ENCODE peak calls at places on chromosome 18, in seven cellular contexts. One of them, this sample, is unnamed.

GRCh38 chr18:41391616-41392610 is 563.1 kb upstream of the PIK3C3 start:
- DNase-seq in astrocyte: peak; percentile 60
- DNase-seq in K562: no peak
- DNase-seq in DND-41: no peak
- DNase-seq in mammary epithelial cell: peak; percentile 34
- DNase-seq in GM23338: peak; percentile 91
- DNase-seq in neural progenitor cell: peak; percentile 85
- DNase-seq in this sample: peak; percentile 90

GRCh38 chr18:69858897-69859296 is 88.8 kb downstream of the CD226 start:
- DNase-seq in astrocyte: no peak
- DNase-seq in K562: no peak
- DNase-seq in DND-41: no peak
- DNase-seq in mammary epithelial cell: no peak
- DNase-seq in GM23338: no peak
- DNase-seq in neural progenitor cell: no peak
- DNase-seq in this sample: no peak

GRCh38 chr18:44742741-44743311 is 62.1 kb downstream of the SETBP1 start:
- DNase-seq in astrocyte: peak; percentile 76
- DNase-seq in K562: no peak
- DNase-seq in DND-41: no peak
- DNase-seq in mammary epithelial cell: no peak
- DNase-seq in GM23338: peak; percentile 5
- DNase-seq in neural progenitor cell: peak; percentile 31
- DNase-seq in this sample: no peak

GRCh38 chr18:31497711-31498449 is at the start of gene DSG2:
- DNase-seq in astrocyte: peak; percentile 31
- DNase-seq in K562: peak; percentile 88
- DNase-seq in DND-41: no peak
- DNase-seq in mammary epithelial cell: peak; percentile 87
- DNase-seq in GM23338: peak; percentile 90
- DNase-seq in neural progenitor cell: peak; percentile 85
- DNase-seq in this sample: no peak

GRCh38 chr18:45837283-45838070 is 12.0 kb downstream of the SIGLEC15 start:
- DNase-seq in astrocyte: peak; percentile 36
- DNase-seq in K562: no peak
- DNase-seq in DND-41: no peak
- DNase-seq in mammary epithelial cell: no peak
- DNase-seq in GM23338: peak; percentile 89
- DNase-seq in neural progenitor cell: peak; percentile 88
- DNase-seq in this sample: no peak

GRCh38 chr18:27276479-27276878 is 91.4 kb upstream of the CHST9 start:
- DNase-seq in astrocyte: no peak
- DNase-seq in K562: no peak
- DNase-seq in DND-41: no peak
- DNase-seq in mammary epithelial cell: no peak
- DNase-seq in GM23338: no peak
- DNase-seq in neural progenitor cell: no peak
- DNase-seq in this sample: no peak

GRCh38 chr18:23743733-23744333 is 54.6 kb downstream of the LAMA3 start:
- DNase-seq in astrocyte: no peak
- DNase-seq in K562: no peak
- DNase-seq in DND-41: no peak
- DNase-seq in mammary epithelial cell: no peak
- DNase-seq in GM23338: no peak
- DNase-seq in neural progenitor cell: no peak
- DNase-seq in this sample: no peak

GRCh38 chr18:5467666-5468065 is 76.1 kb downstream of the EPB41L3 start:
- DNase-seq in astrocyte: no peak
- DNase-seq in K562: no peak
- DNase-seq in DND-41: no peak
- DNase-seq in mammary epithelial cell: no peak
- DNase-seq in GM23338: no peak
- DNase-seq in neural progenitor cell: no peak
- DNase-seq in this sample: no peak

GRCh38 chr18:3062798-3063563 is 50.0 kb upstream of the LPIN2 start:
- DNase-seq in astrocyte: no peak
- DNase-seq in K562: peak; percentile 45
- DNase-seq in DND-41: peak; percentile 78
- DNase-seq in mammary epithelial cell: peak; percentile 21
- DNase-seq in GM23338: peak; percentile 82
- DNase-seq in neural progenitor cell: peak; percentile 79
- DNase-seq in this sample: peak; percentile 79

GRCh38 chr18:49519041-49519971 is 32.3 kb upstream of the C18orf32 start:
- DNase-seq in astrocyte: no peak
- DNase-seq in K562: no peak
- DNase-seq in DND-41: no peak
- DNase-seq in mammary epithelial cell: no peak
- DNase-seq in GM23338: no peak
- DNase-seq in neural progenitor cell: peak; percentile 60
- DNase-seq in this sample: no peak

GRCh38 chr18:42414756-42415454 is 459.9 kb downstream of the PIK3C3 start:
- DNase-seq in astrocyte: peak; percentile 97
- DNase-seq in K562: no peak
- DNase-seq in DND-41: no peak
- DNase-seq in mammary epithelial cell: peak; percentile 79
- DNase-seq in GM23338: no peak
- DNase-seq in neural progenitor cell: no peak
- DNase-seq in this sample: no peak

GRCh38 chr18:48802543-48803428 is 148.0 kb downstream of the SMAD7 start:
- DNase-seq in astrocyte: no peak
- DNase-seq in K562: no peak
- DNase-seq in DND-41: no peak
- DNase-seq in mammary epithelial cell: no peak
- DNase-seq in GM23338: no peak
- DNase-seq in neural progenitor cell: peak; percentile 30
- DNase-seq in this sample: no peak

GRCh38 chr18:58290059-58290747 is 246.2 kb downstream of the NEDD4L start:
- DNase-seq in astrocyte: peak; percentile 73
- DNase-seq in K562: no peak
- DNase-seq in DND-41: no peak
- DNase-seq in mammary epithelial cell: no peak
- DNase-seq in GM23338: no peak
- DNase-seq in neural progenitor cell: no peak
- DNase-seq in this sample: no peak

GRCh38 chr18:48826271-48826670 is 124.5 kb downstream of the SMAD7 start:
- DNase-seq in astrocyte: no peak
- DNase-seq in K562: no peak
- DNase-seq in DND-41: no peak
- DNase-seq in mammary epithelial cell: no peak
- DNase-seq in GM23338: no peak
- DNase-seq in neural progenitor cell: no peak
- DNase-seq in this sample: no peak

DNA sequence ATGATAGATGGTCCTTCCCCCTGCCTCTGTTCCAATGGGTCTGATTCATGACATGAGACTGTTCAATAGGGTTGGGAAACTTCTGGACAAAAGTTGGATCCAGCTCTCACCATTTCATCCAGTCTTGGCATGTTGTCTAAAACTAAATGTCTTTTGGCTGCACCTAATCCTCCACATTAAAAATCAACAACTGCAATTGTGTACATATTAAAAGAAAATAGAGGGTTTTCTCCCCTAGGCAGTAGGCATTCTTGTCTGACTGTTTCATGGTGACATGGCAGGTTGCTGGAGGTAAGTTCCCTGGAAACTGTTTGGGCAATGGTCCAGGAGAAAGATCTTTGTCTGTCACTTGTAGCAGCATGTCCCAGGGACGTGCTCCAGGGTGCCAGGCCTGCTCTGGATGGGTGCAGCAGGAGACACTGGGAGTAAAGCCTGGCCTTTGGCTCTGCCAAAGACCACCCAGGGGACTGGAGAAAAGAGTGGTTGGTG is 135.8 kb downstream of the TCF4 start:
- DNase-seq in astrocyte: peak; percentile 35
- DNase-seq in K562: no peak
- DNase-seq in DND-41: no peak
- DNase-seq in mammary epithelial cell: peak; percentile 71
- DNase-seq in GM23338: no peak
- DNase-seq in neural progenitor cell: no peak
- DNase-seq in this sample: no peak
- H3K79me2 ChIP-seq in astrocyte: peaks cover 78% of the 10 kb centered on the region
- H3K79me2 ChIP-seq in K562: no peaks in the 10 kb centered on the region
- H3K79me2 ChIP-seq in DND-41: no peaks in the 10 kb centered on the region
- H3K79me2 ChIP-seq in mammary epithelial cell: no peaks in the 10 kb centered on the region
- H3K79me2 ChIP-seq in GM23338: peaks cover 93% of the 10 kb centered on the region
- H3K79me2 ChIP-seq in neural progenitor cell: peaks cover 100% of the 10 kb centered on the region
- H3K79me2 ChIP-seq in this sample: peaks cover 70% of the 10 kb centered on the region

GRCh38 chr18:35050004-35050623 is 8.9 kb downstream of the MAPRE2 start:
- DNase-seq in astrocyte: no peak
- DNase-seq in K562: no peak
- DNase-seq in DND-41: no peak
- DNase-seq in mammary epithelial cell: no peak
- DNase-seq in GM23338: no peak
- DNase-seq in neural progenitor cell: no peak
- DNase-seq in this sample: no peak
- H3K4me3 ChIP-seq in astrocyte: no peak overlapping the region
- H3K4me3 ChIP-seq in K562: no peak overlapping the region
- H3K4me3 ChIP-seq in DND-41: no peak overlapping the region
- H3K4me3 ChIP-seq in mammary epithelial cell: no peak overlapping the region
- H3K4me3 ChIP-seq in GM23338: no peak overlapping the region
- H3K4me3 ChIP-seq in neural progenitor cell: no peak overlapping the region
- H3K4me3 ChIP-seq in this sample: peak overlapping the region; percentile 26

GRCh38 chr18:75047240-75047639 is 161.7 kb downstream of the PTGR3 start:
- DNase-seq in astrocyte: no peak
- DNase-seq in K562: no peak
- DNase-seq in DND-41: no peak
- DNase-seq in mammary epithelial cell: no peak
- DNase-seq in GM23338: no peak
- DNase-seq in neural progenitor cell: no peak
- DNase-seq in this sample: no peak
- H3K79me2 ChIP-seq in astrocyte: no peaks in the 10 kb centered on the region
- H3K79me2 ChIP-seq in K562: no peaks in the 10 kb centered on the region
- H3K79me2 ChIP-seq in DND-41: no peaks in the 10 kb centered on the region
- H3K79me2 ChIP-seq in mammary epithelial cell: no peaks in the 10 kb centered on the region
- H3K79me2 ChIP-seq in GM23338: no peaks in the 10 kb centered on the region
- H3K79me2 ChIP-seq in neural progenitor cell: no peaks in the 10 kb centered on the region
- H3K79me2 ChIP-seq in this sample: no peaks in the 10 kb centered on the region

GRCh38 chr18:76567835-76568445 is 72.9 kb upstream of the ZNF516 start:
- DNase-seq in astrocyte: no peak
- DNase-seq in K562: no peak
- DNase-seq in DND-41: no peak
- DNase-seq in mammary epithelial cell: no peak
- DNase-seq in GM23338: no peak
- DNase-seq in neural progenitor cell: no peak
- DNase-seq in this sample: no peak

GRCh38 chr18:76564636-76565237 is 69.7 kb upstream of the ZNF516 start:
- DNase-seq in astrocyte: no peak
- DNase-seq in K562: no peak
- DNase-seq in DND-41: no peak
- DNase-seq in mammary epithelial cell: peak; percentile 19
- DNase-seq in GM23338: no peak
- DNase-seq in neural progenitor cell: no peak
- DNase-seq in this sample: no peak

GRCh38 chr18:76566987-76567386 is 71.9 kb upstream of the ZNF516 start:
- DNase-seq in astrocyte: no peak
- DNase-seq in K562: no peak
- DNase-seq in DND-41: no peak
- DNase-seq in mammary epithelial cell: no peak
- DNase-seq in GM23338: no peak
- DNase-seq in neural progenitor cell: no peak
- DNase-seq in this sample: no peak

GRCh38 chr18:76564117-76564516 is 69.1 kb upstream of the ZNF516 start:
- DNase-seq in astrocyte: peak; percentile 84
- DNase-seq in K562: no peak
- DNase-seq in DND-41: no peak
- DNase-seq in mammary epithelial cell: peak; percentile 91
- DNase-seq in GM23338: no peak
- DNase-seq in neural progenitor cell: no peak
- DNase-seq in this sample: no peak

DNA sequence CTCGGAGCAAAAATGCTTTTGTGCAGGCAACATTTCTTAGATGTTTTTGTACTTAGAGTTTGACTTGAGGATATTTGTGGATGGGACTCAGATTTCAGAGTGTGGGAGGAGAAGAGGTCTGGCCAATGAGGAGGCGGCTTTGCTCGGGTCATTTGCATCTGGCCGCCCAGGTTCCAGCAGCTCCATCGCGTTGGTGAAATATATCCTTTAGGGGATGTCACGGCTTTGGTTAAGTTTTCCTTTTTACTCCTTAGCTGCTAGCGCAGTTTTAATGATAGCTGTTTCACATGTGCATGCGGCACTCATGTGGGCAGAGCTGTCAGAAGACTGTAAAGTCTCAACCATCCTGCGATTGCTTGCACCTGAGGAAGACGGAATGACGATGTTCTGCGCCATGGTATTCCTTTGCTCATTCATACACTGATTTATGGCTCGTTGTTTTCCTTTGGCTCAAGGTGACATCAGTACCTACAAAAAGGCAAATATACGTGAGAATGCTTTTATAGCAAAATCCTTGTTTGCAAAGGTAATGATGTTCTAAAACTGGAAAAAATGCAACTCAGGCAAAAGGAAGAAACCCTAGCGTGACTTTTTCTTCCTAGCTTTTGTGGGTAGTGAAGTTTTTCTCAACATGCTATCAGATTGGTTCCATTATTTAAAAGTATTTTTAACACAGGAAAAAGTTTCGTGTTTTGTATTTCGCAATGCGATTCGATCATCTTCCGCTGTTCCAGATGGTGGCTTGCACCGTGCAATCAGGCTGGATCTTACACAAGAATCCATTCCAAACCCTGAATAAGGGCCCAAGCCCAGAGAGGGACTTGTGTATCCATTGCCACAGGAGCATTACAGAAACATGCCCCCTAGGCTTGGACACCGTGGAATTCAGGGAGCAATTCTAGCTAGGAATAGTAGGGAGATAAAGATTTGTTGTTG is 70.5 kb upstream of the ZNF516 start:
- DNase-seq in astrocyte: peak; percentile 92
- DNase-seq in K562: peak; percentile 16
- DNase-seq in DND-41: peak; percentile 41
- DNase-seq in mammary epithelial cell: peak; percentile 92
- DNase-seq in GM23338: peak; percentile 89
- DNase-seq in neural progenitor cell: peak; percentile 85
- DNase-seq in this sample: peak; percentile 79
- H3K4me3 ChIP-seq in astrocyte: peak overlapping the region; percentile 49
- H3K4me3 ChIP-seq in K562: no peak overlapping the region
- H3K4me3 ChIP-seq in DND-41: no peak overlapping the region
- H3K4me3 ChIP-seq in mammary epithelial cell: peak overlapping the region; percentile 34
- H3K4me3 ChIP-seq in GM23338: no peak overlapping the region
- H3K4me3 ChIP-seq in neural progenitor cell: peak overlapping the region; percentile 17
- H3K4me3 ChIP-seq in this sample: no peak overlapping the region

GRCh38 chr18:57052173-57052572 is 94.7 kb upstream of the BOD1L2 start:
- DNase-seq in astrocyte: no peak
- DNase-seq in K562: no peak
- DNase-seq in DND-41: no peak
- DNase-seq in mammary epithelial cell: no peak
- DNase-seq in GM23338: peak; percentile 28
- DNase-seq in neural progenitor cell: no peak
- DNase-seq in this sample: peak; percentile 69
- H3K79me2 ChIP-seq in astrocyte: no peaks in the 10 kb centered on the region
- H3K79me2 ChIP-seq in K562: no peaks in the 10 kb centered on the region
- H3K79me2 ChIP-seq in DND-41: no peaks in the 10 kb centered on the region
- H3K79me2 ChIP-seq in mammary epithelial cell: no peaks in the 10 kb centered on the region
- H3K79me2 ChIP-seq in GM23338: no peaks in the 10 kb centered on the region
- H3K79me2 ChIP-seq in neural progenitor cell: no peaks in the 10 kb centered on the region
- H3K79me2 ChIP-seq in this sample: no peaks in the 10 kb centered on the region

This sample was measured in Karpas-422.